ENCODE peak calls at places on chromosomes 6 and 20, in six cellular contexts. One of them, this sample, is unnamed.

GRCh38 chr20:45407783-45408645 is at the start of gene DBNDD2:
- DNase-seq in H1: no peak
- DNase-seq in IMR-90: no peak
- DNase-seq in neuronal stem cell: no peak
- DNase-seq in mesendoderm: no peak
- DNase-seq in mesenchymal stem cell: no peak
- DNase-seq in this sample: no peak

GRCh38 chr20:63106108-63106764 is 99.5 kb upstream of the BHLHE23 start:
- DNase-seq in H1: no peak
- DNase-seq in IMR-90: peak; percentile 4
- DNase-seq in neuronal stem cell: no peak
- DNase-seq in mesendoderm: no peak
- DNase-seq in mesenchymal stem cell: no peak
- DNase-seq in this sample: no peak

GRCh38 chr20:12270863-12271262 is 353.2 kb downstream of the BTBD3 start:
- DNase-seq in H1: no peak
- DNase-seq in IMR-90: no peak
- DNase-seq in neuronal stem cell: no peak
- DNase-seq in mesendoderm: peak; percentile 27
- DNase-seq in mesenchymal stem cell: no peak
- DNase-seq in this sample: peak; percentile 36

GRCh38 chr6:170091000-170091638 is 199.8 kb downstream of the DLL1 start:
- DNase-seq in H1: peak; percentile 23
- DNase-seq in IMR-90: no peak
- DNase-seq in neuronal stem cell: no peak
- DNase-seq in mesendoderm: peak; percentile 33
- DNase-seq in mesenchymal stem cell: no peak
- DNase-seq in this sample: no peak

GRCh38 chr20:18628330-18628941 is 40.6 kb downstream of the DTD1 start:
- DNase-seq in H1: peak; percentile 88
- DNase-seq in IMR-90: no peak
- DNase-seq in neuronal stem cell: no peak
- DNase-seq in mesendoderm: peak; percentile 57
- DNase-seq in mesenchymal stem cell: no peak
- DNase-seq in this sample: peak; percentile 78

GRCh38 chr6:28774292-28775051 is 149.3 kb downstream of the TRIM27 start:
- DNase-seq in H1: no peak
- DNase-seq in IMR-90: no peak
- DNase-seq in neuronal stem cell: no peak
- DNase-seq in mesendoderm: no peak
- DNase-seq in mesenchymal stem cell: no peak
- DNase-seq in this sample: no peak

GRCh38 chr6:149316108-149316727 is 1.3 kb upstream of the TAB2 start:
- DNase-seq in H1: no peak
- DNase-seq in IMR-90: no peak
- DNase-seq in neuronal stem cell: no peak
- DNase-seq in mesendoderm: no peak
- DNase-seq in mesenchymal stem cell: no peak
- DNase-seq in this sample: no peak

GRCh38 chr20:22536956-22537756 is 47.2 kb downstream of the FOXA2 start:
- DNase-seq in H1: no peak
- DNase-seq in IMR-90: no peak
- DNase-seq in neuronal stem cell: no peak
- DNase-seq in mesendoderm: no peak
- DNase-seq in mesenchymal stem cell: no peak
- DNase-seq in this sample: no peak

GRCh38 chr6:158706369-158706982 is 56.6 kb downstream of the SYTL3 start:
- DNase-seq in H1: no peak
- DNase-seq in IMR-90: peak; percentile 51
- DNase-seq in neuronal stem cell: no peak
- DNase-seq in mesendoderm: peak; percentile 96
- DNase-seq in mesenchymal stem cell: peak; percentile 70
- DNase-seq in this sample: peak; percentile 78

GRCh38 chr6:70955441-70956190 is 1.2 kb downstream of the B3GAT2 start:
- DNase-seq in H1: peak; percentile 99
- DNase-seq in IMR-90: peak; percentile 65
- DNase-seq in neuronal stem cell: peak; percentile 87
- DNase-seq in mesendoderm: peak; percentile 89
- DNase-seq in mesenchymal stem cell: peak; percentile 60
- DNase-seq in this sample: peak; percentile 91

GRCh38 chr6:159089443-159089842 is 44.7 kb upstream of the TAGAP start:
- DNase-seq in H1: peak; percentile 6
- DNase-seq in IMR-90: no peak
- DNase-seq in neuronal stem cell: no peak
- DNase-seq in mesendoderm: no peak
- DNase-seq in mesenchymal stem cell: no peak
- DNase-seq in this sample: no peak

GRCh38 chr20:62366370-62367135 is 559 bp downstream of the LAMA5 start:
- DNase-seq in H1: peak; percentile 85
- DNase-seq in IMR-90: no peak
- DNase-seq in neuronal stem cell: peak; percentile 66
- DNase-seq in mesendoderm: peak; percentile 91
- DNase-seq in mesenchymal stem cell: no peak
- DNase-seq in this sample: peak; percentile 91

GRCh38 chr6:143270026-143270425 is 180.5 kb downstream of the ADAT2 start:
- DNase-seq in H1: no peak
- DNase-seq in IMR-90: peak; percentile 74
- DNase-seq in neuronal stem cell: no peak
- DNase-seq in mesendoderm: no peak
- DNase-seq in mesenchymal stem cell: peak; percentile 61
- DNase-seq in this sample: no peak

GRCh38 chr20:31523361-31524283 is 9.4 kb downstream of the HM13 start:
- DNase-seq in H1: no peak
- DNase-seq in IMR-90: peak; percentile 23
- DNase-seq in neuronal stem cell: no peak
- DNase-seq in mesendoderm: no peak
- DNase-seq in mesenchymal stem cell: peak; percentile 45
- DNase-seq in this sample: no peak

GRCh38 chr6:43228951-43229802 is at the start of gene DNPH1:
- DNase-seq in H1: peak; percentile 94
- DNase-seq in IMR-90: peak; percentile 48
- DNase-seq in neuronal stem cell: peak; percentile 68
- DNase-seq in mesendoderm: peak; percentile 81
- DNase-seq in mesenchymal stem cell: peak; percentile 53
- DNase-seq in this sample: peak; percentile 86

GRCh38 chr20:13012886-13013285 is 4.1 kb downstream of the SPTLC3 start:
- DNase-seq in H1: no peak
- DNase-seq in IMR-90: no peak
- DNase-seq in neuronal stem cell: peak; percentile 24
- DNase-seq in mesendoderm: no peak
- DNase-seq in mesenchymal stem cell: no peak
- DNase-seq in this sample: no peak

GRCh38 chr20:33724439-33725094 is 4.5 kb upstream of the PXMP4 start:
- DNase-seq in H1: no peak
- DNase-seq in IMR-90: no peak
- DNase-seq in neuronal stem cell: no peak
- DNase-seq in mesendoderm: no peak
- DNase-seq in mesenchymal stem cell: no peak
- DNase-seq in this sample: no peak

GRCh38 chr6:129866688-129867087 is 5.6 kb upstream of the TMEM244 start:
- DNase-seq in H1: no peak
- DNase-seq in IMR-90: no peak
- DNase-seq in neuronal stem cell: no peak
- DNase-seq in mesendoderm: no peak
- DNase-seq in mesenchymal stem cell: no peak
- DNase-seq in this sample: no peak

GRCh38 chr6:72413884-72414283 is 208.0 kb upstream of the KCNQ5 start:
- DNase-seq in H1: no peak
- DNase-seq in IMR-90: peak; percentile 76
- DNase-seq in neuronal stem cell: no peak
- DNase-seq in mesendoderm: no peak
- DNase-seq in mesenchymal stem cell: no peak
- DNase-seq in this sample: no peak

GRCh38 chr20:57900226-57900905 is 190.6 kb upstream of the PMEPA1 start:
- DNase-seq in H1: no peak
- DNase-seq in IMR-90: no peak
- DNase-seq in neuronal stem cell: no peak
- DNase-seq in mesendoderm: peak; percentile 67
- DNase-seq in mesenchymal stem cell: no peak
- DNase-seq in this sample: no peak

GRCh38 chr20:62776692-62777527 is 19.4 kb upstream of the MRGBP start:
- DNase-seq in H1: no peak
- DNase-seq in IMR-90: peak; percentile 13
- DNase-seq in neuronal stem cell: no peak
- DNase-seq in mesendoderm: peak; percentile 86
- DNase-seq in mesenchymal stem cell: no peak
- DNase-seq in this sample: peak; percentile 81

GRCh38 chr20:41150664-41151063 is 13.3 kb downstream of the PLCG1 start:
- DNase-seq in H1: no peak
- DNase-seq in IMR-90: peak; percentile 29
- DNase-seq in neuronal stem cell: no peak
- DNase-seq in mesendoderm: peak; percentile 42
- DNase-seq in mesenchymal stem cell: no peak
- DNase-seq in this sample: no peak

GRCh38 chr20:63260943-63261807 is 6.9 kb upstream of the NKAIN4 start:
- DNase-seq in H1: no peak
- DNase-seq in IMR-90: no peak
- DNase-seq in neuronal stem cell: no peak
- DNase-seq in mesendoderm: no peak
- DNase-seq in mesenchymal stem cell: peak; percentile 18
- DNase-seq in this sample: no peak

GRCh38 chr6:77883849-77884248 is 231.0 kb downstream of the MEI4 start:
- DNase-seq in H1: no peak
- DNase-seq in IMR-90: no peak
- DNase-seq in neuronal stem cell: no peak
- DNase-seq in mesendoderm: no peak
- DNase-seq in mesenchymal stem cell: no peak
- DNase-seq in this sample: no peak

GRCh38 chr6:169810066-169810989 is 58.9 kb downstream of the ERMARD start:
- DNase-seq in H1: peak; percentile 76
- DNase-seq in IMR-90: no peak
- DNase-seq in neuronal stem cell: peak; percentile 67
- DNase-seq in mesendoderm: peak; percentile 70
- DNase-seq in mesenchymal stem cell: no peak
- DNase-seq in this sample: peak; percentile 84

GRCh38 chr6:106163966-106164877 is 78.1 kb downstream of the PRDM1 start:
- DNase-seq in H1: no peak
- DNase-seq in IMR-90: peak; percentile 79
- DNase-seq in neuronal stem cell: no peak
- DNase-seq in mesendoderm: no peak
- DNase-seq in mesenchymal stem cell: peak; percentile 87
- DNase-seq in this sample: no peak

GRCh38 chr6:39428152-39428551 is 105.7 kb upstream of the KCNK16 start:
- DNase-seq in H1: no peak
- DNase-seq in IMR-90: no peak
- DNase-seq in neuronal stem cell: no peak
- DNase-seq in mesendoderm: no peak
- DNase-seq in mesenchymal stem cell: no peak
- DNase-seq in this sample: no peak

GRCh38 chr6:39430968-39431523 is 108.5 kb upstream of the KCNK16 start:
- DNase-seq in H1: peak; percentile 65
- DNase-seq in IMR-90: no peak
- DNase-seq in neuronal stem cell: no peak
- DNase-seq in mesendoderm: peak; percentile 24
- DNase-seq in mesenchymal stem cell: peak; percentile 31
- DNase-seq in this sample: peak; percentile 62

GRCh38 chr6:39433630-39434029 is 111.1 kb upstream of the KCNK16 start:
- DNase-seq in H1: peak; percentile 35
- DNase-seq in IMR-90: no peak
- DNase-seq in neuronal stem cell: no peak
- DNase-seq in mesendoderm: no peak
- DNase-seq in mesenchymal stem cell: no peak
- DNase-seq in this sample: no peak

GRCh38 chr6:39432311-39433025 is 110.0 kb upstream of the KCNK16 start:
- DNase-seq in H1: no peak
- DNase-seq in IMR-90: no peak
- DNase-seq in neuronal stem cell: no peak
- DNase-seq in mesendoderm: no peak
- DNase-seq in mesenchymal stem cell: no peak
- DNase-seq in this sample: no peak

GRCh38 chr6:39430446-39430845 is 107.9 kb upstream of the KCNK16 start:
- DNase-seq in H1: no peak
- DNase-seq in IMR-90: no peak
- DNase-seq in neuronal stem cell: no peak
- DNase-seq in mesendoderm: no peak
- DNase-seq in mesenchymal stem cell: no peak
- DNase-seq in this sample: no peak
- H2BK120ac ChIP-seq in H1: no peak overlapping the region
- H2BK120ac ChIP-seq in IMR-90: no peak overlapping the region
- H2BK120ac ChIP-seq in neuronal stem cell: no peak overlapping the region
- H2BK120ac ChIP-seq in mesendoderm: no peak overlapping the region
- H2BK120ac ChIP-seq in mesenchymal stem cell: peak overlapping the region; percentile 64
- H2BK120ac ChIP-seq in this sample: no peak overlapping the region

DNA sequence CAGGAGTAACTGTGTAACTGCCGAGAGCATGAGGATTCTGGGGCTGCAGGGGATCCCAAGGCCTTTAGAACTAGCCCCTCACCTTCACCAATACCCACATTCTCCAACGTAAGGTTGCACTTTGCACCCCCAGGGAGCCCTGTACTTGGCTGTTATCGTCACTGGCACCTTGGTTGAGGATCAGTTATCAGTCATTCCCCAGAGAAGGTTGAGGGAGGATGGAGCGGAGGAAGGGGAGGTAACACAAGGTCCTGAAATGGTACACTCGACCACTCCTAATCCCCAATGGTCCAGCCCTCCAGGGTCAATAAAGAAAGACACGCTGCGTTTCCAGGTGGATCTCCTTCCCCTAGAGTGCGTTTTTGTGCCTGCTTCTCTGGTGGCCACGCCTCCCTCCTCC is 1.1 kb upstream of the SPDEF start:
- DNase-seq in H1: no peak
- DNase-seq in IMR-90: no peak
- DNase-seq in neuronal stem cell: no peak
- DNase-seq in mesendoderm: no peak
- DNase-seq in mesenchymal stem cell: no peak
- DNase-seq in this sample: no peak
- H3K23ac ChIP-seq in H1: no peak overlapping the region
- H3K23ac ChIP-seq in IMR-90: no peak overlapping the region
- H3K23ac ChIP-seq in neuronal stem cell: no peak overlapping the region
- H3K23ac ChIP-seq in mesendoderm: no peak overlapping the region
- H3K23ac ChIP-seq in mesenchymal stem cell: no peak overlapping the region
- H3K23ac ChIP-seq in this sample: no peak overlapping the region

GRCh38 chr6:144607998-144608736 is 323.0 kb downstream of the UTRN start:
- DNase-seq in H1: no peak
- DNase-seq in IMR-90: no peak
- DNase-seq in neuronal stem cell: no peak
- DNase-seq in mesendoderm: no peak
- DNase-seq in mesenchymal stem cell: no peak
- DNase-seq in this sample: no peak
- H3K4me1 ChIP-seq in H1: peaks cover 7% of the 10 kb centered on the region
- H3K4me1 ChIP-seq in IMR-90: no peaks in the 10 kb centered on the region
- H3K4me1 ChIP-seq in neuronal stem cell: no peaks in the 10 kb centered on the region
- H3K4me1 ChIP-seq in mesendoderm: peaks cover 1% of the 10 kb centered on the region
- H3K4me1 ChIP-seq in mesenchymal stem cell: no peaks in the 10 kb centered on the region
- H3K4me1 ChIP-seq in this sample: peaks cover 6% of the 10 kb centered on the region

GRCh38 chr6:116714761-116715160 is 33.8 kb downstream of the KPNA5 start:
- DNase-seq in H1: no peak
- DNase-seq in IMR-90: no peak
- DNase-seq in neuronal stem cell: no peak
- DNase-seq in mesendoderm: no peak
- DNase-seq in mesenchymal stem cell: no peak
- DNase-seq in this sample: no peak

DNA sequence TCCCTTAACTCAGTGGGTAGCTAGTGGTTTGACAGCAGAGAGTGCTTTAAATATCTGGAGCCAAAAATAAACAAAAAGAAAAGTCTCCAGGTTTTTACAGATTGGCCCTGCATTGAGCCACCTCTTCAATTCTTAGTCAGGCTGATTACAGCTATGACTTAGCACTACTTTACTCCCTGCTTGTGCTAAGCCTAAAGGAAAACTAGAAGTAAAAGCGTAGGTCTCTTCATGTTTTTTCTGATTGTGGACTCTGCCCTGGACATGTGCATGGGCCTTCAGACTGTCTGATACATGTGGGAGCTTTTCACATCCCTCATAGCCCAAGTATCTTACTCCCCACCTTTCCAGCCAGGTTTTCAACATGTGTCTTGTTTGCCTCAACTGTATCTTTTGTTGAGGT is 33.3 kb downstream of the KPNA5 start:
- DNase-seq in H1: no peak
- DNase-seq in IMR-90: no peak
- DNase-seq in neuronal stem cell: no peak
- DNase-seq in mesendoderm: no peak
- DNase-seq in mesenchymal stem cell: no peak
- DNase-seq in this sample: no peak
- H2BK120ac ChIP-seq in H1: no peak overlapping the region
- H2BK120ac ChIP-seq in IMR-90: no peak overlapping the region
- H2BK120ac ChIP-seq in neuronal stem cell: no peak overlapping the region
- H2BK120ac ChIP-seq in mesendoderm: no peak overlapping the region
- H2BK120ac ChIP-seq in mesenchymal stem cell: no peak overlapping the region
- H2BK120ac ChIP-seq in this sample: no peak overlapping the region

This sample was measured in H9.